ENCODE peak calls at places on chromosomes 6 and 20, in seven cellular contexts. Z, I, V, S, X, U and Q are unnamed samples.

GRCh38 chr20:60395993-60396392 is 437.8 kb downstream of the CDH26 start:
- DNase-seq in Z (no peak), I (no peak), V (no peak), S (no peak), X (no peak), U (no peak), Q (peak; percentile 13)

GRCh38 chr6:15026832-15027231 is 219.0 kb upstream of the JARID2 start:
- DNase-seq in Z (no peak), I (no peak), V (peak; percentile 7), S (no peak), X (no peak), U (no peak), Q (peak; percentile 30)

GRCh38 chr20:2984956-2985661 is 58.3 kb upstream of the GNRH2 start:
- DNase-seq in Z (peak; percentile 64), I (peak; percentile 78), V (peak; percentile 32), S (no peak), X (no peak), U (peak; percentile 70), Q (no peak)

GRCh38 chr6:15322781-15323536 is 77.1 kb downstream of the JARID2 start:
- DNase-seq in Z (no peak), I (no peak), V (no peak), S (no peak), X (no peak), U (no peak), Q (no peak)

GRCh38 chr6:26305097-26305841 is 59.7 kb upstream of the BTN3A2 start:
- DNase-seq in Z (peak; percentile 79), I (peak; percentile 77), V (no peak), S (peak; percentile 78), X (no peak), U (no peak), Q (peak; percentile 47)

GRCh38 chr20:17369506-17369905 is 142.7 kb downstream of the PCSK2 start:
- DNase-seq in Z (no peak), I (no peak), V (no peak), S (no peak), X (no peak), U (no peak), Q (no peak)

GRCh38 chr6:158631678-158632537 is 12.6 kb downstream of the DYNLT1 start:
- DNase-seq in Z (no peak), I (peak; percentile 39), V (peak; percentile 74), S (peak; percentile 50), X (peak; percentile 85), U (no peak), Q (no peak)

GRCh38 chr6:4093288-4093687 is 14.4 kb upstream of the FAM217A start:
- DNase-seq in Z (no peak), I (no peak), V (no peak), S (no peak), X (no peak), U (no peak), Q (peak; percentile 48)

GRCh38 chr20:57425150-57426013 is 34.2 kb downstream of the RBM38 start:
- DNase-seq in Z (no peak), I (no peak), V (no peak), S (no peak), X (no peak), U (no peak), Q (peak; percentile 88)

GRCh38 chr6:29793036-29793356 is 34.6 kb upstream of the HLA-G start:
- DNase-seq in Z (no peak), I (no peak), V (no peak), S (no peak), X (no peak), U (no peak), Q (no peak)

GRCh38 chr6:94956910-94957309 is 620.4 kb upstream of the MANEA start:
- DNase-seq in Z (no peak), I (no peak), V (no peak), S (no peak), X (no peak), U (no peak), Q (no peak)

GRCh38 chr6:45555981-45556771 is 178.4 kb upstream of the SUPT3H start:
- DNase-seq in Z (no peak), I (peak; percentile 76), V (peak; percentile 32), S (peak; percentile 35), X (no peak), U (no peak), Q (no peak)

GRCh38 chr6:63022631-63023030 is 188.6 kb upstream of the FKBP1C start:
- DNase-seq in Z (no peak), I (no peak), V (no peak), S (no peak), X (no peak), U (no peak), Q (no peak)

GRCh38 chr20:59013959-59014608 is 5.1 kb upstream of the TUBB1 start:
- DNase-seq in Z (no peak), I (peak; percentile 54), V (peak; percentile 24), S (no peak), X (no peak), U (no peak), Q (no peak)